ENCODE peak calls at places on chromosomes 3 and 15, in seven cellular contexts. I, C, Y, G, T, J and Z are unnamed samples.

GRCh38 chr3:15903776-15904720 is 106.3 kb upstream of the ANKRD28 start:
- DNase-seq in T (no peak), J (no peak), I (no peak), Y (no peak), C (no peak), G (no peak), Z (no peak)

GRCh38 chr15:29692527-29692926 is 129.7 kb downstream of the TJP1 start:
- DNase-seq in I (no peak), Y (no peak), T (no peak), G (no peak), J (no peak), C (no peak), Z (no peak)

GRCh38 chr3:138328341-138328740 is 1.3 kb downstream of the NME9 start:
- DNase-seq in Y (no peak), I (no peak), G (no peak), T (no peak), C (no peak), J (peak; percentile 78), Z (peak; percentile 40)

GRCh38 chr3:11482024-11482423 is 161.7 kb downstream of the VGLL4 start:
- DNase-seq in I (no peak), Y (no peak), J (no peak), T (no peak), C (peak; percentile 73), G (no peak), Z (no peak)

GRCh38 chr3:183044547-183045229 is 54.6 kb downstream of the MCCC1 start:
- DNase-seq in G (no peak), C (no peak), T (no peak), I (peak; percentile 92), J (no peak), Y (no peak), Z (no peak)

GRCh38 chr15:74961616-74962015 is 5.0 kb upstream of the RPP25 start:
- DNase-seq in J (no peak), Y (no peak), C (no peak), T (no peak), I (no peak), G (no peak), Z (no peak)

GRCh38 chr3:177174607-177175006 is 22.7 kb downstream of the TBL1XR1 start:
- DNase-seq in C (no peak), I (no peak), T (no peak), J (no peak), G (no peak), Y (no peak), Z (no peak)

GRCh38 chr15:65219137-65219536 is 7.9 kb upstream of the CILP start:
- DNase-seq in G (no peak), Y (no peak), I (no peak), T (no peak), J (no peak), C (no peak), Z (no peak)

GRCh38 chr3:125582707-125583106 is 12.6 kb downstream of the OSBPL11 start:
- DNase-seq in T (no peak), J (peak; percentile 11), Y (no peak), G (peak; percentile 13), C (no peak), I (no peak), Z (peak; percentile 28)

GRCh38 chr3:149494759-149495580 is 20.5 kb downstream of the TM4SF4 start:
- DNase-seq in Y (no peak), C (peak; percentile 49), G (no peak), T (no peak), I (no peak), J (no peak), Z (no peak)

GRCh38 chr15:66489179-66489791 is 8.3 kb downstream of the SNAPC5 start:
- DNase-seq in G (no peak), I (no peak), C (no peak), T (no peak), Y (no peak), J (no peak), Z (no peak)

GRCh38 chr3:52286777-52287110 is 884 bp upstream of the GLYCTK start:
- DNase-seq in C (no peak), T (no peak), J (no peak), Y (no peak), G (peak; percentile 22), I (no peak), Z (no peak)

GRCh38 chr15:43776101-43776717 is 557 bp downstream of the ELL3 start:
- DNase-seq in Y (peak; percentile 25), T (no peak), I (no peak), J (no peak), G (no peak), C (no peak), Z (no peak)

GRCh38 chr15:75054172-75054897 is 30.9 kb downstream of the PPCDC start:
- DNase-seq in J (no peak), Y (no peak), T (no peak), G (no peak), C (no peak), I (no peak), Z (no peak)

GRCh38 chr15:45618813-45619212 is 16.0 kb upstream of the SQOR start:
- DNase-seq in J (no peak), Y (no peak), I (peak; percentile 41), G (no peak), C (no peak), T (no peak), Z (peak; percentile 18)

GRCh38 chr3:17494117-17494809 is 248.2 kb downstream of the TBC1D5 start:
- DNase-seq in C (no peak), I (no peak), T (no peak), Y (no peak), J (no peak), G (no peak), Z (no peak)

GRCh38 chr15:84908564-84908963 is 24.1 kb downstream of the SLC28A1 start:
- DNase-seq in J (no peak), Y (no peak), I (peak; percentile 21), G (no peak), T (no peak), C (no peak), Z (no peak)

GRCh38 chr3:114363554-114364202 is 69.8 kb downstream of the TIGIT start:
- DNase-seq in T (no peak), I (no peak), G (no peak), C (peak; percentile 73), Y (no peak), J (no peak), Z (no peak)

GRCh38 chr15:66133247-66133646 is 120.3 kb downstream of the MEGF11 start:
- DNase-seq in I (no peak), G (no peak), C (no peak), J (no peak), T (no peak), Y (no peak), Z (no peak)

GRCh38 chr3:150798122-150798618 is 35.2 kb upstream of the SIAH2 start:
- DNase-seq in J (no peak), C (peak; percentile 42), G (no peak), T (no peak), Y (no peak), I (no peak), Z (no peak)

GRCh38 chr3:105780114-105780513 is 88.7 kb downstream of the CBLB start:
- DNase-seq in I (no peak), C (no peak), T (no peak), J (no peak), G (no peak), Y (no peak), Z (no peak)

GRCh38 chr15:77034620-77035467 is 36.1 kb downstream of the TSPAN3 start:
- DNase-seq in C (no peak), G (peak; percentile 25), J (peak; percentile 37), Y (peak; percentile 47), I (peak; percentile 67), T (no peak), Z (no peak)

GRCh38 chr3:184258926-184259325 is 2.4 kb downstream of the CAMK2N2 start:
- DNase-seq in T (no peak), Y (no peak), J (no peak), C (no peak), G (no peak), I (no peak), Z (no peak)

GRCh38 chr3:182622241-182622545 is 171.1 kb upstream of the ATP11B start:
- DNase-seq in T (no peak), I (no peak), J (no peak), Y (no peak), C (no peak), G (no peak), Z (no peak)

GRCh38 chr3:101903426-101903825 is 54.1 kb downstream of the NFKBIZ start:
- DNase-seq in Y (no peak), C (no peak), G (peak; percentile 20), J (no peak), I (no peak), T (no peak), Z (no peak)

GRCh38 chr3:99006686-99007085 is 105.2 kb upstream of the DCBLD2 start:
- DNase-seq in J (no peak), I (no peak), Y (no peak), T (no peak), C (no peak), G (no peak), Z (no peak)

GRCh38 chr3:10501664-10502052 is 3.7 kb downstream of the ATP2B2 start:
- DNase-seq in C (no peak), G (no peak), I (no peak), Y (no peak), T (no peak), J (no peak), Z (no peak)

GRCh38 chr15:89184367-89184766 is 37.0 kb downstream of the RLBP1 start:
- DNase-seq in G (no peak), T (no peak), J (no peak), C (no peak), I (no peak), Y (no peak), Z (no peak)

GRCh38 chr3:157868168-157868567 is 238.1 kb downstream of the SHOX2 start:
- DNase-seq in C (peak; percentile 46), G (no peak), J (no peak), T (no peak), Y (no peak), I (no peak), Z (no peak)

GRCh38 chr3:59660376-59660775 is 610.6 kb upstream of the CFAP20DC start:
- DNase-seq in Y (no peak), J (no peak), G (no peak), T (no peak), I (no peak), C (no peak), Z (no peak)

GRCh38 chr15:74227968-74228722 is 8.0 kb upstream of the CCDC33 start:
- DNase-seq in Y (no peak), T (no peak), C (peak; percentile 29), G (no peak), J (no peak), I (peak; percentile 42), Z (no peak)

GRCh38 chr3:189630667-189631372 is 369 bp upstream of the TP63 start:
- DNase-seq in Y (no peak), T (no peak), G (no peak), I (no peak), J (no peak), C (peak; percentile 22), Z (no peak)

GRCh38 chr3:111321786-111322185 is 220.2 kb upstream of the CD96 start:
- DNase-seq in J (no peak), Y (no peak), C (no peak), T (no peak), G (no peak), I (no peak), Z (no peak)

GRCh38 chr3:99087277-99087676 is 185.8 kb upstream of the DCBLD2 start:
- DNase-seq in I (no peak), T (no peak), J (no peak), C (no peak), G (no peak), Y (no peak), Z (no peak)

GRCh38 chr15:44029940-44030568 is 165.0 kb downstream of the FRMD5 start:
- DNase-seq in J (no peak), Y (no peak), G (peak; percentile 13), I (no peak), C (no peak), T (no peak), Z (no peak)

GRCh38 chr15:56963126-56963525 is 44.7 kb downstream of the TCF12 start:
- DNase-seq in C (no peak), J (no peak), T (no peak), G (no peak), Y (no peak), I (no peak), Z (no peak)

GRCh38 chr3:42419565-42419964 is 9.2 kb upstream of the LYZL4 start:
- DNase-seq in I (no peak), J (no peak), Y (no peak), C (no peak), G (no peak), T (no peak), Z (no peak)